ENCODE peak calls at places on chromosome 19, in six cellular contexts. L, C, S, E, N and G are unnamed samples.

GRCh38 chr19:42217522-42218442 is at the start of gene DEDD2:
- ATAC-seq in L (peak; percentile 72), C (peak; percentile 80), S (peak; percentile 85), E (peak; percentile 80), N (peak; percentile 94), G (peak; percentile 90)

GRCh38 chr19:5075603-5076002 is 106.7 kb downstream of the KDM4B start:
- ATAC-seq in L (peak; percentile 54), C (peak; percentile 40), S (no peak), E (peak; percentile 42), N (no peak), G (no peak)

GRCh38 chr19:38388310-38389100 is at the start of gene SPRED3:
- ATAC-seq in L (peak; percentile 62), C (peak; percentile 71), S (no peak), E (peak; percentile 58), N (no peak), G (peak; percentile 19)

GRCh38 chr19:46211201-46211881 is 18.2 kb upstream of the IGFL1 start:
- ATAC-seq in L (no peak), C (no peak), S (peak; percentile 81), E (no peak), N (peak; percentile 74), G (peak; percentile 56)

GRCh38 chr19:2426661-2427322 is 594 bp downstream of the TIMM13 start:
- ATAC-seq in L (no peak), C (peak; percentile 23), S (peak; percentile 12), E (peak; percentile 20), N (no peak), G (peak; percentile 22)

GRCh38 chr19:54160182-54160811 is 776 bp upstream of the LENG1 start:
- ATAC-seq in L (no peak), C (no peak), S (no peak), E (no peak), N (no peak), G (no peak)

GRCh38 chr19:45396389-45397260 is 8.2 kb downstream of the PPP1R13L start:
- ATAC-seq in L (no peak), C (peak; percentile 28), S (no peak), E (peak; percentile 15), N (no peak), G (no peak)

GRCh38 chr19:12773571-12773970 is 1.8 kb downstream of the HOOK2 start:
- ATAC-seq in L (no peak), C (no peak), S (no peak), E (no peak), N (no peak), G (no peak)

GRCh38 chr19:42261763-42262162 is 6.8 kb upstream of the ERF start:
- ATAC-seq in L (no peak), C (peak; percentile 96), S (no peak), E (no peak), N (no peak), G (no peak)

GRCh38 chr19:57269515-57270250 is 10.6 kb upstream of the ZNF460 start:
- ATAC-seq in L (no peak), C (peak; percentile 75), S (no peak), E (peak; percentile 79), N (no peak), G (peak; percentile 82)

GRCh38 chr19:6066661-6067646 is 43.3 kb downstream of the RFX2 start:
- ATAC-seq in L (peak; percentile 9), C (no peak), S (peak; percentile 69), E (no peak), N (peak; percentile 82), G (no peak)

GRCh38 chr19:42079276-42079669 is 3.3 kb downstream of the ZNF574 start:
- ATAC-seq in L (no peak), C (no peak), S (no peak), E (no peak), N (no peak), G (no peak)